ENCODE peak calls at places on chromosome 2, in nine cellular contexts. R is naive B cell; C is GM13976; W is upper lobe of right lung; V is GM06990; I is BE2C; Z is lower lobe of right lung; Q is activated naive CD8-positive, alpha-beta T cell treated with anti-CD3 and anti-CD28 coated beads, Interleukin-2, amount 50 U/mL, for 24 hours; N is ovary. O is an unnamed sample.

GRCh38 chr2:178397002-178397605 is 53.9 kb downstream of the PRKRA start:
- DNase-seq in R (peak; percentile 21), C (peak; percentile 38), W (no peak), V (peak; percentile 19), I (no peak), Z (no peak), Q (no peak), N (no peak), O (no peak)

GRCh38 chr2:230346921-230347533 is 20.0 kb downstream of the SP140L start:
- DNase-seq in R (no peak), C (no peak), W (no peak), V (no peak), I (no peak), Z (no peak), Q (no peak), N (no peak), O (no peak)

GRCh38 chr2:7666561-7667259 is 749.5 kb downstream of the RNF144A start:
- DNase-seq in R (no peak), C (no peak), W (no peak), V (no peak), I (peak; percentile 12), Z (no peak), Q (no peak), N (no peak), O (no peak)

GRCh38 chr2:41910126-41910525 is 137.7 kb upstream of the PKDCC start:
- DNase-seq in R (no peak), C (no peak), W (no peak), V (no peak), I (no peak), Z (no peak), Q (no peak), N (no peak), O (no peak)

GRCh38 chr2:231388725-231389346 is 6.7 kb upstream of the B3GNT7 start:
- DNase-seq in R (no peak), C (no peak), W (no peak), V (no peak), I (no peak), Z (no peak), Q (no peak), N (no peak), O (no peak)

GRCh38 chr2:42921721-42922120 is 129.3 kb upstream of the HAAO start:
- DNase-seq in R (no peak), C (no peak), W (no peak), V (no peak), I (no peak), Z (no peak), Q (no peak), N (no peak), O (peak; percentile 40)

GRCh38 chr2:161243873-161244272 is 64.4 kb upstream of the PSMD14 start:
- DNase-seq in R (no peak), C (no peak), W (no peak), V (peak; percentile 25), I (no peak), Z (no peak), Q (no peak), N (no peak), O (no peak)

GRCh38 chr2:151786077-151786476 is 42.1 kb downstream of the ARL5A start:
- DNase-seq in R (no peak), C (no peak), W (no peak), V (no peak), I (no peak), Z (no peak), Q (no peak), N (no peak), O (no peak)

GRCh38 chr2:224085246-224085645 is 46.2 kb upstream of the SERPINE2 start:
- DNase-seq in R (no peak), C (no peak), W (no peak), V (no peak), I (no peak), Z (no peak), Q (no peak), N (no peak), O (no peak)

GRCh38 chr2:71713581-71714580 is 260.5 kb downstream of the DYSF start:
- DNase-seq in R (no peak), C (no peak), W (no peak), V (no peak), I (no peak), Z (no peak), Q (no peak), N (no peak), O (peak; percentile 60)

GRCh38 chr2:236503100-236503499 is 66.5 kb upstream of the ACKR3 start:
- DNase-seq in R (no peak), C (no peak), W (no peak), V (no peak), I (no peak), Z (no peak), Q (no peak), N (no peak), O (no peak)

GRCh38 chr2:88596141-88596830 is 31.0 kb downstream of the EIF2AK3 start:
- DNase-seq in R (no peak), C (no peak), W (no peak), V (no peak), I (no peak), Z (no peak), Q (no peak), N (no peak), O (no peak)

GRCh38 chr2:160210599-160211138 is 10.6 kb upstream of the ITGB6 start:
- DNase-seq in R (peak; percentile 70), C (peak; percentile 75), W (peak; percentile 86), V (peak; percentile 75), I (peak; percentile 72), Z (peak; percentile 82), Q (peak; percentile 80), N (peak; percentile 39), O (peak; percentile 70)

GRCh38 chr2:164839914-164840457 is 1.6 kb downstream of the COBLL1 start:
- DNase-seq in R (no peak), C (no peak), W (no peak), V (no peak), I (no peak), Z (no peak), Q (no peak), N (no peak), O (no peak)

GRCh38 chr2:113760400-113760799 is 4.0 kb upstream of the SLC35F5 start:
- DNase-seq in R (no peak), C (no peak), W (no peak), V (no peak), I (no peak), Z (no peak), Q (no peak), N (no peak), O (no peak)

GRCh38 chr2:73983322-73984202 is 1.1 kb upstream of the TET3 start:
- DNase-seq in R (no peak), C (no peak), W (peak; percentile 96), V (peak; percentile 51), I (no peak), Z (peak; percentile 96), Q (no peak), N (peak; percentile 39), O (no peak)

GRCh38 chr2:122156101-122156500 is 400.6 kb downstream of the TSN start:
- DNase-seq in R (no peak), C (no peak), W (no peak), V (no peak), I (no peak), Z (no peak), Q (no peak), N (no peak), O (no peak)

GRCh38 chr2:194205568-194206227 is 1451.3 kb upstream of the SLC39A10 start:
- DNase-seq in R (no peak), C (no peak), W (no peak), V (no peak), I (no peak), Z (no peak), Q (no peak), N (no peak), O (no peak)

GRCh38 chr2:156065912-156066311 is 266.6 kb downstream of the NR4A2 start:
- DNase-seq in R (no peak), C (no peak), W (no peak), V (no peak), I (no peak), Z (no peak), Q (no peak), N (no peak), O (no peak)

GRCh38 chr2:46114981-46115380 is 182.2 kb upstream of the EPAS1 start:
- DNase-seq in R (no peak), C (no peak), W (no peak), V (no peak), I (peak; percentile 14), Z (no peak), Q (no peak), N (no peak), O (no peak)

GRCh38 chr2:134671498-134671897 is 47.3 kb downstream of the TMEM163 start:
- DNase-seq in R (peak; percentile 11), C (no peak), W (no peak), V (no peak), I (no peak), Z (no peak), Q (no peak), N (no peak), O (no peak)

GRCh38 chr2:19802088-19802806 is 99.5 kb downstream of the TTC32 start:
- DNase-seq in R (no peak), C (no peak), W (no peak), V (no peak), I (no peak), Z (no peak), Q (no peak), N (no peak), O (no peak)

GRCh38 chr2:145332210-145332609 is 812.3 kb upstream of the ZEB2 start:
- DNase-seq in R (no peak), C (no peak), W (no peak), V (no peak), I (no peak), Z (no peak), Q (no peak), N (no peak), O (no peak)

GRCh38 chr2:96914332-96914731 is 44.5 kb upstream of the SEMA4C start:
- DNase-seq in R (no peak), C (no peak), W (no peak), V (no peak), I (no peak), Z (no peak), Q (no peak), N (no peak), O (no peak)

GRCh38 chr2:197294260-197294659 is 16.3 kb downstream of the ANKRD44 start:
- DNase-seq in R (no peak), C (no peak), W (no peak), V (no peak), I (no peak), Z (no peak), Q (no peak), N (no peak), O (no peak)

GRCh38 chr2:223626713-223627112 is 24.6 kb upstream of the SCG2 start:
- DNase-seq in R (no peak), C (no peak), W (no peak), V (no peak), I (no peak), Z (no peak), Q (no peak), N (no peak), O (no peak)

GRCh38 chr2:135096665-135097446 is 44.8 kb downstream of the RAB3GAP1 start:
- DNase-seq in R (no peak), C (no peak), W (no peak), V (no peak), I (no peak), Z (no peak), Q (no peak), N (no peak), O (no peak)

GRCh38 chr2:121236650-121237049 is 48.4 kb downstream of the TFCP2L1 start:
- DNase-seq in R (no peak), C (no peak), W (peak; percentile 44), V (no peak), I (no peak), Z (peak; percentile 18), Q (no peak), N (no peak), O (no peak)

GRCh38 chr2:38505779-38506178 is 96.9 kb downstream of the HNRNPLL start:
- DNase-seq in R (no peak), C (no peak), W (no peak), V (no peak), I (no peak), Z (no peak), Q (no peak), N (peak; percentile 71), O (peak; percentile 96)

GRCh38 chr2:226796840-226797288 is 2.8 kb downstream of the IRS1 start:
- DNase-seq in R (no peak), C (peak; percentile 57), W (peak; percentile 65), V (peak; percentile 9), I (no peak), Z (peak; percentile 51), Q (peak; percentile 14), N (peak; percentile 80), O (peak; percentile 86)

GRCh38 chr2:233063269-233063975 is 3.3 kb downstream of the INPP5D start:
- DNase-seq in R (peak; percentile 59), C (peak; percentile 81), W (peak; percentile 62), V (peak; percentile 61), I (no peak), Z (no peak), Q (no peak), N (no peak), O (peak; percentile 58)